ENCODE peak calls at places on chromosome 4, in nine cellular contexts. I is tibial artery; T is CD4-positive, alpha-beta T cell; L is heart left ventricle; V is AG09309; N is choroid plexus epithelial cell; B is uterus; M is endothelial cell of umbilical vein; W is body of pancreas. H is an unnamed sample.

GRCh38 chr4:32031026-32031425 is 1310.9 kb downstream of the PCDH7 start:
- DNase-seq in M (no peak), N (no peak), V (no peak), L (no peak), T (no peak), I (no peak), W (no peak), B (no peak), H (no peak)

GRCh38 chr4:74968456-74969164 is 35.7 kb downstream of the PARM1 start:
- DNase-seq in I (no peak), L (no peak), T (no peak), W (no peak), B (no peak), N (no peak), V (no peak), M (no peak), H (no peak)

GRCh38 chr4:185361872-185362271 is 33.9 kb downstream of the LRP2BP start:
- DNase-seq in I (no peak), L (no peak), T (no peak), B (no peak), V (no peak), N (no peak), M (no peak), W (no peak), H (no peak)

GRCh38 chr4:168900080-168900479 is 110.0 kb downstream of the CBR4 start:
- DNase-seq in M (no peak), V (no peak), I (peak; percentile 84), B (peak; percentile 61), N (peak; percentile 43), L (peak; percentile 57), T (no peak), W (no peak), H (no peak)

GRCh38 chr4:101306225-101306624 is 41.1 kb downstream of the PPP3CA start:
- DNase-seq in N (no peak), M (no peak), B (no peak), V (no peak), W (no peak), I (no peak), L (no peak), T (no peak), H (peak; percentile 22)

GRCh38 chr4:103915224-103915869 is 195.6 kb upstream of the TACR3 start:
- DNase-seq in B (no peak), M (peak; percentile 3), W (no peak), N (peak; percentile 42), V (no peak), L (no peak), I (no peak), T (no peak), H (peak; percentile 35)

GRCh38 chr4:143558823-143559756 is 45.6 kb downstream of the SMARCA5 start:
- DNase-seq in M (peak; percentile 85), I (peak; percentile 44), W (peak; percentile 92), V (peak; percentile 2), N (peak; percentile 65), L (peak; percentile 80), B (peak; percentile 35), T (peak; percentile 46), H (peak; percentile 72)

GRCh38 chr4:111961806-111962205 is 183.4 kb upstream of the FAM241A start:
- DNase-seq in I (no peak), L (no peak), W (no peak), B (no peak), M (no peak), V (no peak), N (no peak), T (no peak), H (no peak)

GRCh38 chr4:17494258-17494657 is 17.6 kb downstream of the QDPR start:
- DNase-seq in L (no peak), B (peak; percentile 33), W (no peak), T (no peak), V (no peak), N (peak; percentile 71), M (peak; percentile 46), I (no peak), H (no peak)

GRCh38 chr4:14749910-14750309 is 252.4 kb upstream of the CPEB2 start:
- DNase-seq in T (no peak), W (peak; percentile 66), M (no peak), B (no peak), I (peak; percentile 30), N (peak; percentile 68), V (no peak), L (peak; percentile 54), H (no peak)

GRCh38 chr4:11428701-11429571 is at the start of gene HS3ST1:
- DNase-seq in T (no peak), I (peak; percentile 82), B (peak; percentile 69), L (peak; percentile 86), M (peak; percentile 75), N (peak; percentile 45), W (peak; percentile 74), V (no peak), H (peak; percentile 80)

GRCh38 chr4:24067781-24068193 is 177.9 kb upstream of the PPARGC1A start:
- DNase-seq in M (no peak), L (peak; percentile 51), W (peak; percentile 31), B (no peak), V (no peak), N (peak; percentile 23), T (no peak), I (no peak), H (no peak)

GRCh38 chr4:188171551-188171950 is 32.3 kb downstream of the TRIML1 start:
- DNase-seq in V (no peak), W (no peak), L (no peak), T (no peak), M (no peak), N (no peak), I (no peak), B (no peak), H (no peak)

DNA sequence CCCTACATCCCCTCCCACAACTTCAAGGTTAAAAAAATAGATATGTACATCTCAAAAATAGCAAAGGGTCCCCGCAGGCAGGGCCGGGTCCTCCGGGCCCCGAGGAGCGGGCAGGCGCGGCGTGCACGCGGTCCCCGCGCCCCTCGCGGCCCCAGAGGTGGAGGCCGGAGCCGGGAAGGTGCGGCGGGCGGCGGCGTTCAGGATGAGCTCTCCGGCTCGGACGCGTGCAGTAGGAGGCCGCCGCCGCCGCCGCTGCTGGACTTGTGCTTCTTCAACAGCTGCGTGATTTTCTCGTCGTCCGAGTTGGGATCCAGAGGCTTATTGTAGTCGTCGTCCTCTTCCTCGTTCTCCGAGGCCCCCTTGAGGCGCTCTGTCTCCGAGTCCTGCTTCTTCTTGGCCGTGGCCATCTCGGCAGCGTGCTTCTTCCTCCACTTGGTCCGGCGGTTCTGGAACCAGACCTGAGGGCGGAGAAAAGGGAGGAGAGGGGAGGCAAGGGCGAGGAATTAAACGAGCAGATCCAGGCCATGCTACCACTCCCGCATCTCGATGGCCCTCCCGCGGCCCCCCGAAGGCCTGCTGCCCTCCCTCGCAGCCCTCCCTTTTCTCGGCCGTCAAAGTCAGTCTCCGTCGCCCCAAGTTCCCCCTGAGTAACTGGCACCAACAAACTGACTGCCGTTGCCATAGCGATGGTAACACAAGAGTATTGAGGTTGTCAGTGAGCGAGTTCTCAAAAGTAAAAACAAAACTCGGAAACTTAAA is 5.8 kb downstream of the NKX6-1 start:
- DNase-seq in I (no peak), B (no peak), W (peak; percentile 57), N (no peak), M (no peak), T (no peak), V (no peak), L (no peak), H (no peak)
- TF ChIP-seq CTCF in I (no peak), B (no peak), W (no peak), N (peak; percentile 23), M (peak; percentile 33), T (no peak), V (no peak), L (no peak), H (no peak)

GRCh38 chr4:122163301-122163700 is 11.2 kb downstream of the BLTP1 start:
- DNase-seq in W (peak; percentile 50), M (no peak), I (no peak), N (no peak), T (no peak), V (no peak), B (no peak), L (no peak), H (no peak)

GRCh38 chr4:122170775-122171174 is 18.6 kb downstream of the BLTP1 start:
- DNase-seq in I (no peak), L (no peak), V (no peak), N (no peak), M (no peak), T (no peak), W (no peak), B (no peak), H (no peak)

GRCh38 chr4:122163767-122164166 is 11.6 kb downstream of the BLTP1 start:
- DNase-seq in W (no peak), V (no peak), I (no peak), T (no peak), M (no peak), L (no peak), B (no peak), N (peak; percentile 17), H (no peak)

GRCh38 chr4:122172266-122172665 is 20.1 kb downstream of the BLTP1 start:
- DNase-seq in B (no peak), W (no peak), L (no peak), N (no peak), I (no peak), V (no peak), M (no peak), T (no peak), H (no peak)

DNA sequence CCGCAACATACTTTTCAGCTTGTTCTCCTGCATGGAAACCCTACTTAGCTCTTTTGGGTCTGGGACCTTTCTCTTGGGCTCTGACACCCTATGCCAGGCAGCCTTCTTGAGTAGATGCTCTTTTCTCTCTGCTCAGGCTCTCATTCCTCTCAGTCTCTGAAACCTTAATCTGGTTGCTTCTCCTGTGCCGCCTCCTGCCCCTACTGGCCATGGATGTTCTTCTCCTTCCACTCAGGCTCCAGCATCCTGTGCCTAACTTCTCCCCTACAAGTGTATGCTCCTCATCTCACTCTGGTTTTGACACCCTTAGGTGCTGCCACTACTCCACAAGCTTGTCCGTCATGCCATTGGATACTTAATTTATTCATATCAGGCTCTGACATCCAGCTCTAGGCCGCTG is 15.2 kb downstream of the BLTP1 start:
- DNase-seq in V (no peak), B (no peak), M (no peak), T (no peak), L (no peak), I (no peak), W (no peak), N (no peak), H (no peak)
- TF ChIP-seq CTCF in V (no peak), B (no peak), M (no peak), T (no peak), L (no peak), I (no peak), W (no peak), N (no peak), H (no peak)

DNA sequence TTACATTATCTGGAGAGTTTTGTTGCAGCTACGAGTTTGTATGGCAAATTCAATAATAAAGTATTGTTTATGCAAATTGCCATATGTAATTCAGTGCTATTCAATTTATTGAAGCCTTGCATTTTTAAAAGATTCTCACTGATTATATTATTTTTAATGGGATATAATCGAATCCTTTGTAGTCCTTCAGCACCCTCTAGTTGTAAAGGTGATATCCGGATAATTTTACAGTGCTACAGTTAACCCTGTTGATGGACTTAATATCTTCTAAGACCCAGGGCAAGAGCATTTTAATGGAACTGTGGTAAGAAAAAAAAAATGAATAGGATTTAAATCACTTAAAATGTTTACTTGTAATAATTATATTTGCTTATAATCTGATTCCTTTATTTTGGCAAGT is 48.5 kb upstream of the GRIA2 start:
- DNase-seq in V (no peak), B (no peak), N (peak; percentile 56), T (no peak), M (peak; percentile 22), I (no peak), W (no peak), L (no peak), H (no peak)
- TF ChIP-seq CTCF in V (peak; percentile 41), B (no peak), N (peak; percentile 47), T (no peak), M (no peak), I (no peak), W (no peak), L (no peak), H (no peak)

GRCh38 chr4:109298279-109299010 is 4.0 kb downstream of the COL25A1 start:
- DNase-seq in I (no peak), M (peak; percentile 25), W (peak; percentile 8), N (peak; percentile 52), T (no peak), B (no peak), V (no peak), L (no peak), H (no peak)
- TF ChIP-seq CTCF in I (no peak), M (peak; percentile 52), W (peak; percentile 23), N (peak; percentile 77), T (peak; percentile 18), B (peak; percentile 33), V (peak; percentile 50), L (peak; percentile 27), H (no peak)